ENCODE peak calls at places on chromosomes 13 and 19, in eight cellular contexts. I is choroid plexus epithelial cell; E is progenitor cell of endocrine pancreas; K is A549; Y is BJ; P is left lung; W is CD4-positive, alpha-beta T cell; R is spleen. S is an unnamed sample.

GRCh38 chr13:110380359-110381028 is 73.4 kb downstream of the COL4A2 start:
- DNase-seq in I (peak; percentile 91), E (no peak), K (peak; percentile 40), Y (no peak), P (no peak), W (no peak), R (no peak), S (no peak)

GRCh38 chr19:1016647-1017114 is 4.2 kb downstream of the TMEM259 start:
- DNase-seq in I (peak; percentile 69), E (no peak), K (peak; percentile 60), Y (no peak), P (no peak), W (no peak), R (peak; percentile 84), S (no peak)

GRCh38 chr13:26721251-26721939 is 39.2 kb downstream of the GPR12 start:
- DNase-seq in I (peak; percentile 25), E (no peak), K (peak; percentile 1), Y (no peak), P (no peak), W (no peak), R (peak; percentile 86), S (peak; percentile 68)

GRCh38 chr19:13005861-13006370 is 10.6 kb downstream of the NFIX start:
- DNase-seq in I (no peak), E (no peak), K (no peak), Y (no peak), P (no peak), W (no peak), R (no peak), S (no peak)

GRCh38 chr13:49443327-49443688 is 556 bp downstream of the CAB39L start:
- DNase-seq in I (peak; percentile 66), E (no peak), K (peak; percentile 14), Y (no peak), P (no peak), W (no peak), R (no peak), S (no peak)

GRCh38 chr13:60329221-60329983 is 67.6 kb upstream of the TDRD3 start:
- DNase-seq in I (peak; percentile 70), E (peak; percentile 25), K (peak; percentile 21), Y (no peak), P (peak; percentile 42), W (no peak), R (no peak), S (peak; percentile 57)

GRCh38 chr13:84445776-84446175 is 563.5 kb upstream of the SLITRK1 start:
- DNase-seq in I (peak; percentile 76), E (no peak), K (no peak), Y (no peak), P (no peak), W (no peak), R (peak; percentile 25), S (no peak)

GRCh38 chr13:40149611-40150283 is 494.3 kb downstream of the COG6 start:
- DNase-seq in I (peak; percentile 96), E (no peak), K (peak; percentile 16), Y (peak; percentile 55), P (no peak), W (no peak), R (no peak), S (no peak)

GRCh38 chr13:113196970-113197737 is 11.3 kb downstream of the PCID2 start:
- DNase-seq in I (no peak), E (no peak), K (no peak), Y (no peak), P (no peak), W (no peak), R (no peak), S (no peak)

GRCh38 chr19:55519461-55520311 is 17.2 kb downstream of the SBK2 start:
- DNase-seq in I (peak; percentile 67), E (no peak), K (peak; percentile 94), Y (peak; percentile 73), P (no peak), W (no peak), R (no peak), S (no peak)

GRCh38 chr19:16069813-16070365 is 6.4 kb upstream of the TPM4 start:
- DNase-seq in I (no peak), E (no peak), K (no peak), Y (no peak), P (peak; percentile 29), W (no peak), R (peak; percentile 83), S (no peak)

GRCh38 chr19:1893791-1894190 is 8.5 kb upstream of the ABHD17A start:
- DNase-seq in I (no peak), E (no peak), K (no peak), Y (no peak), P (no peak), W (no peak), R (no peak), S (no peak)

GRCh38 chr13:111382877-111383276 is 62.4 kb downstream of the TEX29 start:
- DNase-seq in I (no peak), E (no peak), K (no peak), Y (no peak), P (no peak), W (no peak), R (peak; percentile 31), S (peak; percentile 5)

GRCh38 chr19:28705008-28705407 is 507.9 kb downstream of the UQCRFS1 start:
- DNase-seq in I (peak; percentile 94), E (no peak), K (peak; percentile 58), Y (no peak), P (no peak), W (no peak), R (no peak), S (no peak)
- TF ChIP-seq CTCF in I (peak; percentile 64), E (peak; percentile 56), K (no peak), Y (peak; percentile 71), P (no peak), W (no peak), R (no peak), S (no peak)

GRCh38 chr13:90233933-90234672 is 1113.4 kb upstream of the MIR17HG start:
- DNase-seq in I (no peak), E (no peak), K (no peak), Y (no peak), P (no peak), W (no peak), R (no peak), S (no peak)
- TF ChIP-seq CTCF in I (peak; percentile 20), E (no peak), K (no peak), Y (no peak), P (no peak), W (no peak), R (no peak), S (no peak)

DNA sequence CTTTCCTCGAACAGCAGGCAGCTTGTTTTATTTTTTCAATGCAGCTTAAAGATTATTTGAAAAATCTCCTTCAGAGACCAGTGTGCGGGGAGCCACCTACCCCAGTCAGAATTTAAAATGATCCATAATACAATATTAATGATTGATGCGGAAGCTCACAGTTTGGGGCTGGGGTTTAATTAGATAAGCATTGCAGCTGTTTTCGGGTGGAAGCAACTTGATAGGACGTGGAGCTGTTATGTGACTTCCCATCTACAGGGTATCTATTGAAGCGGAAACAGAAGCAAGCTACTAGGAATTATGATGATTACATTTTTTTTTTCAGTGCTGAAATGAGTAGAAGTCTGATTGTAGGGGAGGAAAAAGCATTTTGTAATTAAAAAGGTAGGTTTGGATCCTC is 266.8 kb upstream of the TMTC4 start:
- DNase-seq in I (no peak), E (no peak), K (no peak), Y (no peak), P (no peak), W (no peak), R (no peak), S (no peak)
- TF ChIP-seq CTCF in I (no peak), E (no peak), K (no peak), Y (no peak), P (no peak), W (no peak), R (no peak), S (no peak)

DNA sequence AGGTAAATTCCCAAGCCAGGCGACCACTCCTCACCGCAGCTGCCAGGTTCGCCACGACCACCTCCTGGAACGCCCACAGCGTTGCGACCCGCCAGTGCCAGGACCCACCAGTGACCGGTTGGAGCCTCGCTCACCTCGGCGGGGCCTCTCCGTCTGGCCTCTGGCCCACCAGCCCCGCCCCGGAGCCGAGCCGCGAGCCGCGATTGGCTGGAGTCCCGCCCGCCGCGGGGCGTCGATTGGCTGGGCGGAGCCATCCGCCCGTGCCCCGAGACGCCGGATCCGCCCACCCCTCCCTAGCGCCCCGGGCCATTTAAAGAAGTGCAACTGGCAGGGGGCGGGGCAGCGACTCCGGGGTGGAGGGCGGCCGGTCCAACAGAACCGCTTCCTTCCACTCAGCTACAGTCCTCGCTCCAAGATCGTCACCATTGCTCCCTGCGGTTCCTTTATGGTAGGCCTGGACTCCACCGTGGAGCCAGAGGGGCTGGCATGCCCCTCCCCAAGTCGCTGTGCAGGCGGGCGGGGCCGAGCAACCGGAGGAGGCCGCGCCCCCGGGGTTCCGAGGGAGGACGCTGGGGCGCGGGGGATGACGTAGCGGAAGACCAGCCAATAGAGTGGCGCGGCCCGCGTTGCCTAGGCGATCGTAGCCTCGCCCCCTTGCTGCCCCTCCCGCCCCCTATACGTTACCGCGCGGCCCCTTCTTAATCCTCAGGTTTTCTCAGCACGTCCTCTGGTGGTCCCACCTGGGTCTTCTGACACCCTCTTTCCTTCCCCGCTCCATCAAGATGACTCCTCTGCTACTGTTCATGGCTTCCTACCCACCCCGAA is at the start of gene SERTAD3:
- DNase-seq in I (peak; percentile 96), E (peak; percentile 97), K (peak; percentile 99), Y (no peak), P (peak; percentile 96), W (peak; percentile 96), R (peak; percentile 99), S (peak; percentile 99)
- TF ChIP-seq CTCF in I (peak; percentile 47), E (no peak), K (peak; percentile 58), Y (no peak), P (peak; percentile 29), W (no peak), R (peak; percentile 4), S (no peak)

DNA sequence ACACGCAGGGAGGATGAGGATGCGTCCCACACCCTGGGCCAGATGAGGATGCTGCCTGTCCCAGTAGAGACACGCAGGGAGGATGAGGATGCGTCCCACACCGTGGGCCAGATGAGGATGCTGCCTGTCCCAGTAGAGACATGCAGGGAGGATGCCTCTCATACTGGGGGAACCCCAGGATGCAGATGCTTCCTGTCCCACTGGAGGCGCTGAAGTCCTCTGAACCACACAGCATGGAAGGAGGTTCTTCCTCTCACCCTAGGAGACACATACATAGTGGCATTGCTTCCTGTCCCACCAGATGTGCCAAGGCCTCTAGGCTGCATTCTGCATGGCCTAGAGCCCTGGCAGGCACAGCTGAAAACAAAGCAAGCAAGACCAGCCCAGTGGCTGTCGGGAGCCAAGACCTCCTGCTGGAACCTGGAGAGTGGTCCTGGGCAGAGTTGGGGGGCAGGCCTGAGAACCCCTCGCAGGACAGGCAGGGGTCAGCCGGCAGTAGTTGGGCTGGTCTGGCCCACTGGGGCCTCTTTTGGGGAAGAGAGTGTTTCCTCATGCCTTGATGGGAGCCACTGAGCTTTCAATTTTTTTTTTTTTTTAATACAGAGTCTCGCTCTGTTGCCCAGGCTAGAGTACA is 4.3 kb downstream of the HPN start:
- DNase-seq in I (peak; percentile 62), E (no peak), K (peak; percentile 81), Y (no peak), P (no peak), W (no peak), R (no peak), S (no peak)
- TF ChIP-seq CTCF in I (peak; percentile 60), E (no peak), K (peak; percentile 42), Y (peak; percentile 50), P (peak; percentile 36), W (peak; percentile 19), R (no peak), S (peak; percentile 37)

S was measured in glutamatergic neuron.